ENCODE peak calls at places on chromosomes 3 and 15, in six cellular contexts. One of them, this sample, is unnamed.

GRCh38 chr3:173395073-173395411 is 2.5 kb upstream of the NLGN1 start:
- DNase-seq in LoVo: peak
- DNase-seq in HS-5: no peak
- DNase-seq in effector memory CD8-positive, alpha-beta T cell: no peak
- DNase-seq in astrocyte of the spinal cord: no peak
- DNase-seq in cardiac fibroblast: no peak
- DNase-seq in this sample: no peak

GRCh38 chr3:147387550-147388394 is 18.6 kb downstream of the ZIC4 start:
- DNase-seq in LoVo: no peak
- DNase-seq in HS-5: no peak
- DNase-seq in effector memory CD8-positive, alpha-beta T cell: no peak
- DNase-seq in astrocyte of the spinal cord: no peak
- DNase-seq in cardiac fibroblast: no peak
- DNase-seq in this sample: no peak

GRCh38 chr3:105827959-105828358 is 40.9 kb downstream of the CBLB start:
- DNase-seq in LoVo: peak
- DNase-seq in HS-5: peak
- DNase-seq in effector memory CD8-positive, alpha-beta T cell: no peak
- DNase-seq in astrocyte of the spinal cord: peak
- DNase-seq in cardiac fibroblast: peak
- DNase-seq in this sample: peak

GRCh38 chr3:52434491-52435115 is 10.3 kb downstream of the SEMA3G start:
- DNase-seq in LoVo: no peak
- DNase-seq in HS-5: no peak
- DNase-seq in effector memory CD8-positive, alpha-beta T cell: no peak
- DNase-seq in astrocyte of the spinal cord: no peak
- DNase-seq in cardiac fibroblast: no peak
- DNase-seq in this sample: no peak

GRCh38 chr3:105853801-105854432 is 14.9 kb downstream of the CBLB start:
- DNase-seq in LoVo: no peak
- DNase-seq in HS-5: no peak
- DNase-seq in effector memory CD8-positive, alpha-beta T cell: no peak
- DNase-seq in astrocyte of the spinal cord: no peak
- DNase-seq in cardiac fibroblast: no peak
- DNase-seq in this sample: no peak

GRCh38 chr3:103926936-103927335 is 1439.8 kb upstream of the ALCAM start:
- DNase-seq in LoVo: no peak
- DNase-seq in HS-5: no peak
- DNase-seq in effector memory CD8-positive, alpha-beta T cell: no peak
- DNase-seq in astrocyte of the spinal cord: no peak
- DNase-seq in cardiac fibroblast: no peak
- DNase-seq in this sample: no peak

GRCh38 chr3:48695113-48695753 is 9.5 kb upstream of the NCKIPSD start:
- DNase-seq in LoVo: no peak
- DNase-seq in HS-5: no peak
- DNase-seq in effector memory CD8-positive, alpha-beta T cell: no peak
- DNase-seq in astrocyte of the spinal cord: peak
- DNase-seq in cardiac fibroblast: peak
- DNase-seq in this sample: no peak

GRCh38 chr15:88513195-88513594 is 33.3 kb downstream of the DET1 start:
- DNase-seq in LoVo: peak
- DNase-seq in HS-5: peak
- DNase-seq in effector memory CD8-positive, alpha-beta T cell: no peak
- DNase-seq in astrocyte of the spinal cord: peak
- DNase-seq in cardiac fibroblast: peak
- DNase-seq in this sample: peak

GRCh38 chr3:74592359-74592758 is 22.1 kb downstream of the CNTN3 start:
- DNase-seq in LoVo: no peak
- DNase-seq in HS-5: no peak
- DNase-seq in effector memory CD8-positive, alpha-beta T cell: no peak
- DNase-seq in astrocyte of the spinal cord: no peak
- DNase-seq in cardiac fibroblast: peak
- DNase-seq in this sample: no peak

GRCh38 chr15:68930268-68931022 is at the start of gene SPESP1:
- DNase-seq in LoVo: no peak
- DNase-seq in HS-5: peak
- DNase-seq in effector memory CD8-positive, alpha-beta T cell: no peak
- DNase-seq in astrocyte of the spinal cord: peak
- DNase-seq in cardiac fibroblast: peak
- DNase-seq in this sample: no peak

GRCh38 chr3:55267206-55267930 is 219.7 kb downstream of the WNT5A start:
- DNase-seq in LoVo: no peak
- DNase-seq in HS-5: peak
- DNase-seq in effector memory CD8-positive, alpha-beta T cell: no peak
- DNase-seq in astrocyte of the spinal cord: no peak
- DNase-seq in cardiac fibroblast: peak
- DNase-seq in this sample: no peak

GRCh38 chr3:51657234-51657633 is 13.8 kb upstream of the TEX264 start:
- DNase-seq in LoVo: no peak
- DNase-seq in HS-5: no peak
- DNase-seq in effector memory CD8-positive, alpha-beta T cell: no peak
- DNase-seq in astrocyte of the spinal cord: no peak
- DNase-seq in cardiac fibroblast: no peak
- DNase-seq in this sample: no peak

GRCh38 chr3:38522002-38522401 is 25.9 kb downstream of the EXOG start:
- DNase-seq in LoVo: no peak
- DNase-seq in HS-5: no peak
- DNase-seq in effector memory CD8-positive, alpha-beta T cell: no peak
- DNase-seq in astrocyte of the spinal cord: no peak
- DNase-seq in cardiac fibroblast: no peak
- DNase-seq in this sample: no peak

GRCh38 chr3:24604215-24604614 is 109.6 kb upstream of the THRB start:
- DNase-seq in LoVo: no peak
- DNase-seq in HS-5: no peak
- DNase-seq in effector memory CD8-positive, alpha-beta T cell: no peak
- DNase-seq in astrocyte of the spinal cord: no peak
- DNase-seq in cardiac fibroblast: no peak
- DNase-seq in this sample: no peak

GRCh38 chr15:100778831-100779288 is 100.8 kb upstream of the ALDH1A3 start:
- DNase-seq in LoVo: no peak
- DNase-seq in HS-5: no peak
- DNase-seq in effector memory CD8-positive, alpha-beta T cell: no peak
- DNase-seq in astrocyte of the spinal cord: no peak
- DNase-seq in cardiac fibroblast: no peak
- DNase-seq in this sample: peak

GRCh38 chr3:53843195-53844177 is 2.7 kb downstream of the CHDH start:
- DNase-seq in LoVo: no peak
- DNase-seq in HS-5: no peak
- DNase-seq in effector memory CD8-positive, alpha-beta T cell: no peak
- DNase-seq in astrocyte of the spinal cord: no peak
- DNase-seq in cardiac fibroblast: no peak
- DNase-seq in this sample: no peak

GRCh38 chr15:57503051-57503702 is 88.5 kb upstream of the MYZAP start:
- DNase-seq in LoVo: no peak
- DNase-seq in HS-5: no peak
- DNase-seq in effector memory CD8-positive, alpha-beta T cell: no peak
- DNase-seq in astrocyte of the spinal cord: no peak
- DNase-seq in cardiac fibroblast: peak
- DNase-seq in this sample: no peak

GRCh38 chr3:71680588-71680987 is 44.6 kb downstream of the EIF4E3 start:
- DNase-seq in LoVo: peak
- DNase-seq in HS-5: peak
- DNase-seq in effector memory CD8-positive, alpha-beta T cell: no peak
- DNase-seq in astrocyte of the spinal cord: peak
- DNase-seq in cardiac fibroblast: peak
- DNase-seq in this sample: peak

GRCh38 chr3:127373701-127374625 is 86.1 kb upstream of the PRR20G start:
- DNase-seq in LoVo: no peak
- DNase-seq in HS-5: no peak
- DNase-seq in effector memory CD8-positive, alpha-beta T cell: no peak
- DNase-seq in astrocyte of the spinal cord: no peak
- DNase-seq in cardiac fibroblast: peak
- DNase-seq in this sample: no peak

GRCh38 chr3:136263251-136263650 is 13.1 kb downstream of the PCCB start:
- DNase-seq in LoVo: no peak
- DNase-seq in HS-5: no peak
- DNase-seq in effector memory CD8-positive, alpha-beta T cell: no peak
- DNase-seq in astrocyte of the spinal cord: no peak
- DNase-seq in cardiac fibroblast: no peak
- DNase-seq in this sample: no peak

GRCh38 chr3:150680562-150680961 is 23.2 kb downstream of the ERICH6 start:
- DNase-seq in LoVo: no peak
- DNase-seq in HS-5: no peak
- DNase-seq in effector memory CD8-positive, alpha-beta T cell: no peak
- DNase-seq in astrocyte of the spinal cord: no peak
- DNase-seq in cardiac fibroblast: no peak
- DNase-seq in this sample: no peak

GRCh38 chr3:16332904-16333426 is 68.0 kb downstream of the OXNAD1 start:
- DNase-seq in LoVo: no peak
- DNase-seq in HS-5: no peak
- DNase-seq in effector memory CD8-positive, alpha-beta T cell: no peak
- DNase-seq in astrocyte of the spinal cord: peak
- DNase-seq in cardiac fibroblast: peak
- DNase-seq in this sample: no peak

GRCh38 chr3:24067483-24067882 is 122.4 kb downstream of the NR1D2 start:
- DNase-seq in LoVo: no peak
- DNase-seq in HS-5: no peak
- DNase-seq in effector memory CD8-positive, alpha-beta T cell: no peak
- DNase-seq in astrocyte of the spinal cord: peak
- DNase-seq in cardiac fibroblast: peak
- DNase-seq in this sample: no peak

GRCh38 chr3:100588251-100588650 is 21.1 kb upstream of the ADGRG7 start:
- DNase-seq in LoVo: no peak
- DNase-seq in HS-5: no peak
- DNase-seq in effector memory CD8-positive, alpha-beta T cell: no peak
- DNase-seq in astrocyte of the spinal cord: no peak
- DNase-seq in cardiac fibroblast: no peak
- DNase-seq in this sample: no peak

GRCh38 chr3:186255703-186256331 is 106.2 kb downstream of the DGKG start:
- DNase-seq in LoVo: no peak
- DNase-seq in HS-5: no peak
- DNase-seq in effector memory CD8-positive, alpha-beta T cell: no peak
- DNase-seq in astrocyte of the spinal cord: no peak
- DNase-seq in cardiac fibroblast: no peak
- DNase-seq in this sample: no peak

GRCh38 chr3:164179110-164179774 is 899.1 kb downstream of the SI start:
- DNase-seq in LoVo: no peak
- DNase-seq in HS-5: no peak
- DNase-seq in effector memory CD8-positive, alpha-beta T cell: no peak
- DNase-seq in astrocyte of the spinal cord: no peak
- DNase-seq in cardiac fibroblast: no peak
- DNase-seq in this sample: no peak

GRCh38 chr3:51813539-51813938 is 34.5 kb upstream of the IQCF6 start:
- DNase-seq in LoVo: no peak
- DNase-seq in HS-5: no peak
- DNase-seq in effector memory CD8-positive, alpha-beta T cell: no peak
- DNase-seq in astrocyte of the spinal cord: no peak
- DNase-seq in cardiac fibroblast: no peak
- DNase-seq in this sample: no peak

GRCh38 chr15:94494732-94495131 is 263.4 kb downstream of the MCTP2 start:
- DNase-seq in LoVo: no peak
- DNase-seq in HS-5: no peak
- DNase-seq in effector memory CD8-positive, alpha-beta T cell: no peak
- DNase-seq in astrocyte of the spinal cord: no peak
- DNase-seq in cardiac fibroblast: no peak
- DNase-seq in this sample: no peak

GRCh38 chr3:156180077-156180476 is 59.7 kb downstream of the KCNAB1 start:
- DNase-seq in LoVo: no peak
- DNase-seq in HS-5: peak
- DNase-seq in effector memory CD8-positive, alpha-beta T cell: no peak
- DNase-seq in astrocyte of the spinal cord: peak
- DNase-seq in cardiac fibroblast: peak
- DNase-seq in this sample: no peak

This sample was measured in hepatocyte.